ENCODE peak calls at places on chromosomes 3 and 15, in seven cellular contexts. One of them, this sample, is unnamed.

GRCh38 chr3:52398670-52399081 is 46.2 kb downstream of the SEMA3G start:
- DNase-seq in A549: no peak
- DNase-seq in aorta: peak
- DNase-seq in HL-60: no peak
- DNase-seq in RWPE1: no peak
- DNase-seq in DND-41: no peak
- DNase-seq in lower lobe of right lung: peak
- DNase-seq in this sample: no peak

GRCh38 chr15:46848704-46849103 is 868.6 kb upstream of the SEMA6D start:
- DNase-seq in A549: no peak
- DNase-seq in aorta: no peak
- DNase-seq in HL-60: no peak
- DNase-seq in RWPE1: peak
- DNase-seq in DND-41: no peak
- DNase-seq in lower lobe of right lung: no peak
- DNase-seq in this sample: no peak

GRCh38 chr15:36428102-36428845 is 151.2 kb upstream of the CDIN1 start:
- DNase-seq in A549: peak
- DNase-seq in aorta: no peak
- DNase-seq in HL-60: no peak
- DNase-seq in RWPE1: peak
- DNase-seq in DND-41: no peak
- DNase-seq in lower lobe of right lung: no peak
- DNase-seq in this sample: no peak

GRCh38 chr15:97791824-97792792 is 168.4 kb upstream of the ARRDC4 start:
- DNase-seq in A549: no peak
- DNase-seq in aorta: no peak
- DNase-seq in HL-60: no peak
- DNase-seq in RWPE1: no peak
- DNase-seq in DND-41: no peak
- DNase-seq in lower lobe of right lung: no peak
- DNase-seq in this sample: no peak

GRCh38 chr15:25136119-25136518 is 181.3 kb downstream of the SNRPN start:
- DNase-seq in A549: no peak
- DNase-seq in aorta: no peak
- DNase-seq in HL-60: no peak
- DNase-seq in RWPE1: no peak
- DNase-seq in DND-41: no peak
- DNase-seq in lower lobe of right lung: no peak
- DNase-seq in this sample: no peak

GRCh38 chr3:121483290-121483689 is 62.5 kb downstream of the POLQ start:
- DNase-seq in A549: no peak
- DNase-seq in aorta: no peak
- DNase-seq in HL-60: no peak
- DNase-seq in RWPE1: peak
- DNase-seq in DND-41: no peak
- DNase-seq in lower lobe of right lung: no peak
- DNase-seq in this sample: no peak

GRCh38 chr3:141234283-141234682 is 2.7 kb downstream of the PXYLP1 start:
- DNase-seq in A549: no peak
- DNase-seq in aorta: no peak
- DNase-seq in HL-60: no peak
- DNase-seq in RWPE1: no peak
- DNase-seq in DND-41: no peak
- DNase-seq in lower lobe of right lung: peak
- DNase-seq in this sample: no peak

GRCh38 chr3:143601738-143602480 is 246.4 kb downstream of the SLC9A9 start:
- DNase-seq in A549: no peak
- DNase-seq in aorta: no peak
- DNase-seq in HL-60: no peak
- DNase-seq in RWPE1: peak
- DNase-seq in DND-41: no peak
- DNase-seq in lower lobe of right lung: no peak
- DNase-seq in this sample: no peak

GRCh38 chr3:49422379-49423248 is at the start of gene AMT:
- DNase-seq in A549: no peak
- DNase-seq in aorta: peak
- DNase-seq in HL-60: no peak
- DNase-seq in RWPE1: no peak
- DNase-seq in DND-41: no peak
- DNase-seq in lower lobe of right lung: peak
- DNase-seq in this sample: no peak

GRCh38 chr3:95356764-95357501 is 1294.1 kb downstream of the NSUN3 start:
- DNase-seq in A549: no peak
- DNase-seq in aorta: no peak
- DNase-seq in HL-60: no peak
- DNase-seq in RWPE1: no peak
- DNase-seq in DND-41: no peak
- DNase-seq in lower lobe of right lung: no peak
- DNase-seq in this sample: no peak

GRCh38 chr3:188294823-188295487 is 141.0 kb downstream of the LPP start:
- DNase-seq in A549: peak
- DNase-seq in aorta: no peak
- DNase-seq in HL-60: no peak
- DNase-seq in RWPE1: peak
- DNase-seq in DND-41: no peak
- DNase-seq in lower lobe of right lung: no peak
- DNase-seq in this sample: no peak

GRCh38 chr3:6781103-6781502 is 79.8 kb upstream of the GRM7 start:
- DNase-seq in A549: no peak
- DNase-seq in aorta: no peak
- DNase-seq in HL-60: no peak
- DNase-seq in RWPE1: no peak
- DNase-seq in DND-41: no peak
- DNase-seq in lower lobe of right lung: no peak
- DNase-seq in this sample: no peak

GRCh38 chr3:65669163-65669875 is 369.4 kb downstream of the MAGI1 start:
- DNase-seq in A549: no peak
- DNase-seq in aorta: no peak
- DNase-seq in HL-60: no peak
- DNase-seq in RWPE1: no peak
- DNase-seq in DND-41: no peak
- DNase-seq in lower lobe of right lung: no peak
- DNase-seq in this sample: no peak

GRCh38 chr15:52095597-52096262 is 16.8 kb downstream of the BCL2L10 start:
- DNase-seq in A549: peak
- DNase-seq in aorta: no peak
- DNase-seq in HL-60: no peak
- DNase-seq in RWPE1: peak
- DNase-seq in DND-41: no peak
- DNase-seq in lower lobe of right lung: no peak
- DNase-seq in this sample: no peak

GRCh38 chr3:149388714-149389417 is 11.4 kb upstream of the TM4SF1 start:
- DNase-seq in A549: no peak
- DNase-seq in aorta: no peak
- DNase-seq in HL-60: no peak
- DNase-seq in RWPE1: no peak
- DNase-seq in DND-41: no peak
- DNase-seq in lower lobe of right lung: no peak
- DNase-seq in this sample: no peak

GRCh38 chr15:90895571-90896117 is 7.5 kb upstream of the MAN2A2 start:
- DNase-seq in A549: no peak
- DNase-seq in aorta: no peak
- DNase-seq in HL-60: peak
- DNase-seq in RWPE1: no peak
- DNase-seq in DND-41: peak
- DNase-seq in lower lobe of right lung: no peak
- DNase-seq in this sample: no peak

GRCh38 chr3:71031914-71032521 is 551.5 kb downstream of the FOXP1 start:
- DNase-seq in A549: no peak
- DNase-seq in aorta: no peak
- DNase-seq in HL-60: no peak
- DNase-seq in RWPE1: no peak
- DNase-seq in DND-41: no peak
- DNase-seq in lower lobe of right lung: no peak
- DNase-seq in this sample: peak

DNA sequence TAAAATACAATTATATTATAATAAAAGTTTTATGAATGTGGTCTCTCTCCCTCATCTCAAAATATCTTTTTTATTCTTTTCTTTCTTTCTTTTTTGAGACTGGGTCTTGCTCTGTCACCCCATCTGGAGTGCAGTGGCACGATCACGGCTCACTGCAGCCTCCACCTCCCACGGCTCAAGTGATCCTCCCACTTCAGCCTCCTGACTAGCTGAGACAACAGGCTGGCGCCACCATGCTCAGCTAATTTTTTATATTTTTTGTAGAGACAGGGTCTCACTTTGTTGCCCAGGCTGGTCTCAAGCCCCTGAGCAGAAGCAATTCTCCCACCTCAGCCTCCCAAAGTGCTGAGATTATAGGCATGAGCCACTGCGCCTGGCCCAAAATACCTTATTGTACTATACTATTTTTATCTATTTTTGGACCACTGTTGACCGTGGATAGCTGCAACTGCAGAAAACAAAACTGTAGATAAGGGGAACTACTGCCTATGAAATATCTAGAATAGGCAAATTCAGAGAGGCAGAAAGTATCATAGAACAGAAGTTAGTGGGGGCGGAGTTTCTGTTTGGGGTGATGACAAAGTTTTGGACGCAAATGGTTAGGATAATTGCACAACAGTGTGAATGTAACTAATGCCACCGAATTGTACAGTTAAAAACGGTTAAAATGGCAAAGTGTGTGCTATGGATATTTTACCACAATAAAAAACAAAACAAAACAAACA is 66.6 kb downstream of the SLC12A8 start:
- DNase-seq in A549: no peak
- DNase-seq in aorta: no peak
- DNase-seq in HL-60: peak
- DNase-seq in RWPE1: no peak
- DNase-seq in DND-41: no peak
- DNase-seq in lower lobe of right lung: no peak
- DNase-seq in this sample: no peak
- H3K27ac ChIP-seq in A549: no peak
- H3K27ac ChIP-seq in aorta: no peak
- H3K27ac ChIP-seq in HL-60: peak
- H3K27ac ChIP-seq in RWPE1: no peak
- H3K27ac ChIP-seq in DND-41: no peak
- H3K27ac ChIP-seq in lower lobe of right lung: peak
- H3K27ac ChIP-seq in this sample: no peak

GRCh38 chr3:23806322-23807160 is 786 bp downstream of the UBE2E1 start:
- DNase-seq in A549: peak
- DNase-seq in aorta: peak
- DNase-seq in HL-60: no peak
- DNase-seq in RWPE1: no peak
- DNase-seq in DND-41: peak
- DNase-seq in lower lobe of right lung: peak
- DNase-seq in this sample: peak

GRCh38 chr3:23805228-23805880 is 401 bp upstream of the UBE2E1 start:
- DNase-seq in A549: peak
- DNase-seq in aorta: no peak
- DNase-seq in HL-60: no peak
- DNase-seq in RWPE1: no peak
- DNase-seq in DND-41: no peak
- DNase-seq in lower lobe of right lung: no peak
- DNase-seq in this sample: peak

GRCh38 chr3:23807161-23808015 is 1.6 kb downstream of the UBE2E1 start:
- DNase-seq in A549: no peak
- DNase-seq in aorta: no peak
- DNase-seq in HL-60: peak
- DNase-seq in RWPE1: no peak
- DNase-seq in DND-41: peak
- DNase-seq in lower lobe of right lung: no peak
- DNase-seq in this sample: no peak

GRCh38 chr3:23805881-23806321 is at the start of gene UBE2E1:
- DNase-seq in A549: peak
- DNase-seq in aorta: peak
- DNase-seq in HL-60: peak
- DNase-seq in RWPE1: no peak
- DNase-seq in DND-41: peak
- DNase-seq in lower lobe of right lung: peak
- DNase-seq in this sample: peak

DNA sequence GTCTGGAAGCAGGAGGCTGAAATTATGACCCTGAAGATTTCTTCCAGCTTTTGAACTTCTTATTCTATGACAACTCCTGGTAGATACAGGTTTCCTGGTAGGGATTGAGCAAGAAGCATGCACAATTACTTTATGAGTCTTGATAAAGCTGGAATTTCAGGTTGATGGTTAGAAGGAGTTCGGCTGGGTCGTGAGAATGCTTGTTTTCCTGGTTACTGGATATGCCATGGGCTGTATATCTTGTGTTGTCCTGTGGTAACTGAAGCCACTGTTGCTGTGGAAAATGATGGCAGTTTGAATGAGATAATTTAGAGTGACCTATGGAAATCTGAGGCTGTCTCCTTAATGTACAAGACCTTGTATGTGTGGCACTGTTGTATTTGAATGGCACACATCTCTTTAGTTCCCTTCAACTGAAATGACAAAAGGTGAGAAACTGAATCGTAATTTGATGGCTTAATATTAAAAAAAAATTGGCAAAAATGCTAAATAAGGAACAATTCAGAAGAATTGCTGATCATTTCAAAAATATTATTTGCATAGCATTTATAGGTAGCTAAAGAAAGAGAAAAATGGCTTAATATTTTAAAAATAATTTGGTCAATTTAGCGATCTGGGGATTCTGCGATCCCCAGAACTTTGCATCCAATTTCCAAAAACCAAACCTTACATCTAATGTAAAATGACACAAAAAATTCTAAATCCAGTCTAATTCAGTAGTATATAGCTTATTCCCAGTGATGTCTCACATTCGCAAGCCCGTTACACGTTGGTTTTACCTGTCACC is 1.1 kb upstream of the UBE2E1 start:
- DNase-seq in A549: no peak
- DNase-seq in aorta: no peak
- DNase-seq in HL-60: no peak
- DNase-seq in RWPE1: no peak
- DNase-seq in DND-41: no peak
- DNase-seq in lower lobe of right lung: no peak
- DNase-seq in this sample: no peak
- H3K27ac ChIP-seq in A549: peak
- H3K27ac ChIP-seq in aorta: no peak
- H3K27ac ChIP-seq in HL-60: no peak
- H3K27ac ChIP-seq in RWPE1: no peak
- H3K27ac ChIP-seq in DND-41: no peak
- H3K27ac ChIP-seq in lower lobe of right lung: no peak
- H3K27ac ChIP-seq in this sample: no peak

GRCh38 chr15:67542192-67542461 is 376 bp upstream of the MAP2K5 start:
- DNase-seq in A549: no peak
- DNase-seq in aorta: no peak
- DNase-seq in HL-60: no peak
- DNase-seq in RWPE1: peak
- DNase-seq in DND-41: no peak
- DNase-seq in lower lobe of right lung: no peak
- DNase-seq in this sample: no peak
- H3K27ac ChIP-seq in A549: peak
- H3K27ac ChIP-seq in aorta: no peak
- H3K27ac ChIP-seq in HL-60: peak
- H3K27ac ChIP-seq in RWPE1: peak
- H3K27ac ChIP-seq in DND-41: peak
- H3K27ac ChIP-seq in lower lobe of right lung: peak
- H3K27ac ChIP-seq in this sample: peak

DNA sequence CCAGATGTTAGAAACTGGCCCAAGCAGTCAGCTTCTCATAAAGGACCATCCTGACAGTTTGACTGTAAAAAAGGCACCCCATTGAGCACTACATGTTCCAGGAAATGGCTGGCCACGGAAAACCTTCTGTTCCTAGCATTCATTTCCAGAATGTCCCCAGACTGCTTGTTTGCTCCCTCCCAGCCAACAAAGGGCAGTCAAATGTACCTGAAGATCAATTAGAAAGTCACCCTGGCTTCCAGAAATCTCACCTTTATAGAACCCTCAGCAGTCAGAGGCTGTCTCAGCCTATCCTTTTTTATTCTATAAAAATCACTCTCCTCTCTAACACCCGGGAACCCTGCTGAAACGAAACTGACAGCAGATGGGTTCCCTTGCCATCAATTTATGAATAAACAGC is 774 bp upstream of the SAMMSON start:
- DNase-seq in A549: no peak
- DNase-seq in aorta: no peak
- DNase-seq in HL-60: no peak
- DNase-seq in RWPE1: no peak
- DNase-seq in DND-41: no peak
- DNase-seq in lower lobe of right lung: no peak
- DNase-seq in this sample: no peak
- H3K27ac ChIP-seq in A549: no peak
- H3K27ac ChIP-seq in aorta: peak
- H3K27ac ChIP-seq in HL-60: no peak
- H3K27ac ChIP-seq in RWPE1: no peak
- H3K27ac ChIP-seq in DND-41: no peak
- H3K27ac ChIP-seq in lower lobe of right lung: peak
- H3K27ac ChIP-seq in this sample: no peak